ENCODE peak calls at places on chromosomes 7 and 10, in nine cellular contexts. U is CD8-positive, alpha-beta T cell; H is GM20000; C is right atrium auricular region; X is HCT116; Q is progenitor cell of endocrine pancreas; V is GM12865; P is GM23338; M is activated B cell treated with CpG ODN at 0.5 μM for 24 hours. L is an unnamed sample.

GRCh38 chr7:64098-64521 is 128.3 kb upstream of the FAM20C start:
- DNase-seq in C (peak), U (no peak), M (no peak), V (peak), P (peak), X (peak), Q (no peak), H (no peak), L (no peak)

GRCh38 chr10:110446954-110447608 is 50.6 kb upstream of the DUSP5 start:
- DNase-seq in M (no peak), H (no peak), Q (no peak), P (no peak), V (no peak), X (no peak), C (no peak), U (no peak), L (peak)

GRCh38 chr7:19145429-19146201 is 394 bp upstream of the FERD3L start:
- DNase-seq in P (peak), X (no peak), Q (no peak), H (no peak), M (no peak), V (no peak), C (no peak), U (no peak), L (no peak)

GRCh38 chr7:16492513-16493062 is 27.1 kb upstream of the SOSTDC1 start:
- DNase-seq in U (no peak), P (no peak), C (no peak), V (no peak), H (no peak), Q (no peak), X (no peak), M (no peak), L (no peak)

GRCh38 chr10:17041626-17042520 is 87.7 kb downstream of the CUBN start:
- DNase-seq in Q (no peak), U (no peak), V (no peak), M (no peak), H (no peak), X (no peak), P (no peak), C (no peak), L (no peak)

GRCh38 chr7:45574521-45575500 is 643 bp downstream of the ADCY1 start:
- DNase-seq in U (no peak), C (no peak), P (peak), V (peak), X (no peak), H (peak), M (no peak), Q (peak), L (no peak)

GRCh38 chr10:7421519-7421918 is 10.7 kb upstream of the SFMBT2 start:
- DNase-seq in M (no peak), X (no peak), U (no peak), H (no peak), P (no peak), Q (no peak), V (no peak), C (no peak), L (no peak)

GRCh38 chr7:47195641-47196040 is 386.3 kb downstream of the TNS3 start:
- DNase-seq in X (peak), U (no peak), H (no peak), P (peak), Q (no peak), C (no peak), M (no peak), V (no peak), L (no peak)

GRCh38 chr7:112882506-112882905 is 92.3 kb upstream of the TMEM168 start:
- DNase-seq in U (no peak), M (no peak), Q (no peak), V (no peak), X (no peak), H (no peak), C (no peak), P (no peak), L (no peak)

GRCh38 chr7:37037286-37037685 is 313.0 kb upstream of the AOAH start:
- DNase-seq in U (no peak), M (no peak), H (no peak), Q (no peak), P (no peak), X (no peak), V (no peak), C (no peak), L (no peak)

GRCh38 chr7:150939052-150939810 is 38.9 kb downstream of the KCNH2 start:
- DNase-seq in C (no peak), X (no peak), H (no peak), M (no peak), P (no peak), V (no peak), U (no peak), Q (no peak), L (no peak)

GRCh38 chr10:124416733-124417132 is 2.0 kb downstream of the OAT start:
- DNase-seq in X (no peak), U (no peak), V (no peak), C (no peak), H (no peak), M (no peak), P (no peak), Q (no peak), L (no peak)

GRCh38 chr7:147136369-147136768 is 1019.8 kb downstream of the CNTNAP2 start:
- DNase-seq in Q (no peak), X (no peak), P (no peak), M (no peak), V (no peak), H (no peak), C (no peak), U (no peak), L (no peak)

GRCh38 chr10:8044908-8045727 is 9.4 kb upstream of the GATA3 start:
- DNase-seq in U (no peak), V (no peak), Q (no peak), C (no peak), M (no peak), P (peak), X (no peak), H (peak), L (no peak)

GRCh38 chr7:138460649-138461607 is 869 bp downstream of the TRIM24 start:
- DNase-seq in H (peak), X (no peak), M (peak), C (no peak), P (peak), U (peak), V (peak), Q (peak), L (peak)

GRCh38 chr10:58502956-58503355 is 9.7 kb upstream of the BICC1 start:
- DNase-seq in M (no peak), H (no peak), Q (no peak), U (no peak), V (no peak), X (no peak), C (no peak), P (no peak), L (no peak)

GRCh38 chr10:110226926-110227641 is 19.7 kb downstream of the MXI1 start:
- DNase-seq in Q (peak), P (peak), M (peak), U (peak), V (no peak), C (no peak), X (peak), H (peak), L (no peak)

GRCh38 chr10:43395571-43396060 is 13.4 kb downstream of the HNRNPF start:
- DNase-seq in C (no peak), H (no peak), M (no peak), X (no peak), Q (no peak), U (no peak), P (peak), V (peak), L (no peak)

GRCh38 chr7:85287126-85287825 is 100.4 kb upstream of the SEMA3D start:
- DNase-seq in V (no peak), P (no peak), C (no peak), H (no peak), X (no peak), Q (no peak), U (no peak), M (no peak), L (no peak)

GRCh38 chr7:28165971-28166955 is 14.3 kb downstream of the JAZF1 start:
- DNase-seq in X (no peak), U (no peak), Q (no peak), V (no peak), M (no peak), P (no peak), H (no peak), C (no peak), L (no peak)

GRCh38 chr10:70234668-70235447 is 1.6 kb upstream of the PPA1 start:
- DNase-seq in H (no peak), P (no peak), X (no peak), U (no peak), M (no peak), Q (no peak), C (no peak), V (no peak), L (no peak)

GRCh38 chr7:134827889-134828288 is 48.5 kb downstream of the CALD1 start:
- DNase-seq in Q (no peak), X (no peak), U (no peak), P (no peak), M (no peak), H (no peak), C (no peak), V (no peak), L (no peak)

GRCh38 chr7:38723327-38723726 is 92.2 kb upstream of the AMPH start:
- DNase-seq in X (no peak), V (no peak), C (no peak), H (no peak), P (no peak), M (no peak), U (no peak), Q (no peak), L (no peak)

GRCh38 chr7:156050636-156051569 is 238.6 kb upstream of the SHH start:
- DNase-seq in Q (no peak), V (no peak), U (no peak), P (no peak), M (no peak), X (no peak), H (no peak), C (no peak), L (no peak)

GRCh38 chr7:98022531-98022930 is 32.5 kb upstream of the OCM2 start:
- DNase-seq in V (no peak), P (no peak), Q (no peak), H (no peak), U (no peak), M (no peak), C (no peak), X (no peak), L (no peak)

GRCh38 chr10:29411666-29412335 is 122.9 kb downstream of the LYZL1 start:
- DNase-seq in X (no peak), Q (no peak), V (no peak), C (no peak), M (no peak), U (no peak), P (no peak), H (no peak), L (no peak)

GRCh38 chr10:29412452-29413004 is 123.7 kb downstream of the LYZL1 start:
- DNase-seq in M (no peak), P (no peak), H (peak), X (no peak), C (no peak), Q (no peak), V (no peak), U (no peak), L (no peak)

GRCh38 chr10:29408847-29409240 is 120.0 kb downstream of the LYZL1 start:
- DNase-seq in C (no peak), Q (no peak), H (no peak), P (no peak), U (no peak), X (no peak), V (no peak), M (no peak), L (no peak)

GRCh38 chr10:29407280-29407858 is 118.5 kb downstream of the LYZL1 start:
- DNase-seq in P (peak), V (no peak), U (no peak), H (no peak), C (no peak), Q (no peak), X (no peak), M (no peak), L (no peak)

DNA sequence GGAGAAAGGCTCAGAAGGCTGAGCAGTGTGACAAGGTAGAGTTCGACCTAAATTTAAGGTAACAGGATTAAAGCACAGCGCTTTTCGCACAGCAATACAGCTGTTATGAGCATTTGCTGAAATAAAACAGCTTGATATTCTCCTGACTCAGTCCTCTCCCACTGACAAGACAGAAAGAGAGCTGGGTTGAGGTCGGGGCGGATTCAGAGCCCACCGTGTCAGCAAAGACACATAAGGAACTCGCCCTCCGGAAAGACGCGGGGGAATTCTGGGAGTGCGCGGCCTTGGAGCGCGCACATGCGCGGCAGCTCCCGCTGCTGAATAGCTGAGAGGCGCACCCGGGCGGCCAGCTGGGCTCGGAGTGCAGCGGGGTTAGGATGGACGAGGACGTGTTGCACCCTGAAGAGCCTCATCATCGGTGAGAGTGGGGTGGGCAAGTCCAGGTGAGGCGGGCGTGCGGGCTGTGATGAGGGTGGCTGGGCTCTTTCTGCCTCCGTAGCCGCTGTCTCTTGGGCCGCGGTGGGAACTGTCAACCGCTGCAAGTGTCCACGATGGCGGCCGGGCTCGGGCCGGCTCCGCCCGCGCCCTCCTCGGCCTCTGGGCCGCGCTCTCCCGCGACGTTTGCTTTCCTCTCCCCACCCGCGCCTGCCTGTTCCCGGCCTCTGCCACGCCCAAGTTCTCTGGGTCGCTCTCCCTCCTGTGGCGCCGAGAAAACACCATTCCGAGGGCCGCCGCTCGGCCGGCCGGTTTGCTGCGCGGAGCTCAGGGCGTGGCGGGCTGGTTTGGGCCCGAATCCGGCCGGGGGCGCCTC is 120.6 kb downstream of the LYZL1 start:
- DNase-seq in V (peak), H (peak), C (peak), Q (no peak), M (peak), U (peak), X (peak), P (peak), L (peak)
- TF ChIP-seq CTCF in V (no peak), H (no peak), C (no peak), Q (no peak), M (no peak), U (no peak), X (no peak), P (no peak), L (no peak)

DNA sequence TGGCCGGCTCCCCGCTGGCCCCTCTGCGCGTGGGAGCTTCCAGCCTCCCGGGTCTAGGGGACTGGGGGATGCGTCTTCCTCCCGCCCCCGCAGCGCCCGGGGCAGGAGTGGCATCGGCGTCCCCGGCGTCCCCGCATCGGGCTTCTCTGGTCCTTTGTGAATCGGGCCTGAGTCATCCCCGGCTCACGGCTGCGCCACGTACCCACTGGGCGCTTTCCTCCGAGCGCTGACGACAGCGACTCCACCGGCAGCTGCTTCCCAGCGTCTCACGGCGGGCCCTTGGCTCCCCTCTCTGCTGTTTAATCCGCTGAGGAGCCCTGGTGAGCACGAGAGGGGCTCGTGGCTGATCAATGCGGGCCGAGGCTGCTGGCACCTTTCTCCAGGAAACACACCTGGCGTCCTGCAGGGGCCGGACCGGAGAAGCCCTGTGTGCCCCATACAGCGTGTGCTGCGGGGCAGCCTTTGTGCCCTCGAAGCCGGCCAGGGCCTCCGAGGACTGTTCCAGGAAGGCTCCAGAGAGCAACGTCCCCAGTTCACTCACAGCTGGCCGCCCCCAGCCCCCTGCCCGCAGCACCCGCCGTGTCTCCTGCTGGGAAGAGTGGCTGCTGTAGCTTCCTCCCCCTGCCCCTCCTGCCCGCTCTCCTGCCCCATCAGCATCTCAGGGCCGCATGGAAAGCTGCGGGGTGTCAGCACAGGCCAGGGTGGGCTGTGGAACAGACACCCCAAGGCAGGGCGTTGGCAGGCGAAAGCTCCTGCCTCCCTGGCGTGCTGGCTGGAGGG is 95.5 kb upstream of the DIP2C start:
- DNase-seq in M (peak), H (peak), Q (no peak), X (peak), U (no peak), C (peak), P (peak), V (no peak), L (no peak)
- TF ChIP-seq CTCF in M (no peak), H (no peak), Q (no peak), X (peak), U (no peak), C (no peak), P (peak), V (no peak), L (no peak)

GRCh38 chr7:105756402-105756801 is 120.0 kb downstream of the ATXN7L1 start:
- DNase-seq in P (no peak), H (no peak), C (no peak), M (no peak), U (no peak), X (no peak), Q (no peak), V (no peak), L (no peak)

GRCh38 chr7:105764506-105764905 is 111.9 kb downstream of the ATXN7L1 start:
- DNase-seq in U (no peak), V (no peak), H (no peak), X (no peak), Q (no peak), C (no peak), M (no peak), P (no peak), L (no peak)

GRCh38 chr7:105765846-105766245 is 110.6 kb downstream of the ATXN7L1 start:
- DNase-seq in U (no peak), M (no peak), P (no peak), V (no peak), X (no peak), C (no peak), H (no peak), Q (no peak), L (no peak)

GRCh38 chr7:105759670-105760548 is 116.5 kb downstream of the ATXN7L1 start:
- DNase-seq in P (peak), Q (no peak), H (no peak), X (peak), U (no peak), M (no peak), V (peak), C (no peak), L (no peak)

DNA sequence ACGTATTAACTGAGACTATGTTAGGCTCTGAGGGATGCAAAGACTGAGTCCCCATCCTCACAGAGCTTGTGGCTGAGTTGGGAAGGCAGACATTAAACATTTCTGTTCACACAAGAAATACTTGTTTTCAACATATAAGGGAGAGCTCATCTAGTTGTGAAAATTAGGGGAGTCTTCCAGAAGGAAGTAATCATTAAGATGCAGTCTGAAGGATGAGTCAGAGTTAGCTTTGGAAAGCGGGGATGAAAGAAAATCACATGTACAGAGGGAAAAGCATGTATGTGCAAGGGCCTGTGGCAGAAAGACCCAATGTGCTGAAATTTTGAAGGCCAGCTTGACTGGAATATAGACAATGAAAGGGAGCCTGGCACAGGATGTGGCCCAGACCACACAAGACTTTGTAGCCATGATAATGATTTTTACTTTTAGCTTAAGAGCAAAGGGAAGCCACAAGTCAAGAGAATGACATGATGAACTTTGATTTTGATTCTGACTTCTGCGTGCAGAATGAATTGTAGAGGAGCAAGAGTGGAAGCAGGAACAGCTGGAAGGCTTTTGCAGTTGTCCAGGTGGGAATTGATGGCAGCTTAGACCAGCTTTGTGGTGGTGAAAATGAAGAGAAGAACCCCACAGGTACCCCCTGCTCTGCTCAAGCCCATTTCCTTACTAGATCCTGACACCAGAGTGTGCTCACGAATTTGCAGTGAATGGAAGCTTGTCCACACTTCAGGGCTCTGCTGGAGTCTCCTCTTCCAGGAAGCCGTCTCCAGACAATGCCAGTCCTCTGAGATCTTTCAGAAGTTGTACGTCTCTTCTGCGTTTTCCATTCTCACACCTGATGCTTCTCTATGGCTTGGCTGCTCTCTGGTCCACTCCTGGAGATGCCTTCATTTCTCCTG is 115.6 kb downstream of the ATXN7L1 start:
- DNase-seq in C (no peak), U (no peak), H (no peak), X (no peak), V (no peak), Q (no peak), P (no peak), M (no peak), L (no peak)
- TF ChIP-seq CTCF in C (no peak), U (no peak), H (no peak), X (no peak), V (no peak), Q (no peak), P (peak), M (no peak), L (peak)

DNA sequence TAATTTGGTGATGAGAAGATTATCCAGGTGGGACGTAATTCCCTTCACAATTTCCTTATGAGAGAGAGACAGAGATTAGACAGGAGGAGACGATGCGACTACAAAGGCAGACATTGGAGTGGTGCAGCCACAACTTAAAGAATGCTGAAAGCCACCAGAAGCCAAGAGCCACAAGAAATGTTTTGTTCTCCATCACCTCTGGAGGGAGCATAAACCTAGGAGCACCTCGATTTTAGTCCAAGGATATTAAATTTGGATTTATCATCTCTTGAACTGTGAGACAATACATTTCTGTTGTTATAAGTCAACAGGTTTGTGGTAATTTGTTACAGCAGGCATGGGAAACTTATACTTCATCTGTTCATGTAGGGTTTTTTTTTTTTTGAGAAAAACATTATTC is 418.9 kb downstream of the DGKB start:
- DNase-seq in H (no peak), M (no peak), X (no peak), U (no peak), Q (no peak), P (peak), V (no peak), C (no peak), L (no peak)
- TF ChIP-seq CTCF in H (no peak), M (no peak), X (no peak), U (no peak), Q (no peak), P (peak), V (no peak), C (no peak), L (no peak)

DNA sequence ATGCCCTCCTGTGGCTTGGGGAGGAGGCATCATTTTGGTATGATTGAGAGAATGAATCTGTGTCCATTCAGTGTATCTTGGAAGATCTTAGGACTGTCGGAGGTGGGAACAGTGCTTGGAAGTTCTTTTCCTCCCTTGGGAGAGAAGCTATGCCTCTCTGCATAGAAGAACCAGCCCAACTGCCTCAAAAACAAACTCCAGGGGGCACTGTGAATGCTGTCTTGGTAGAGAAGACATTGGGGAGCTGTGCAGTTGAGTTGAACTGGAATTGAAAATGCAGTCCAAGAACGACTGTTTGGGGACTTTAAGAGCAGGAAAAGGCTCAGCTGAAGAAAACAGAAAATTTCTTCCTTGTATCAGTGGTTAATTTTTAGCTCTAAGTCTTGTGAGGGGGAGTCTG is 4.9 kb upstream of the GJD4 start:
- DNase-seq in H (no peak), X (no peak), M (no peak), P (peak), V (no peak), Q (no peak), U (no peak), C (no peak), L (no peak)
- TF ChIP-seq CTCF in H (no peak), X (peak), M (no peak), P (peak), V (no peak), Q (peak), U (no peak), C (no peak), L (no peak)

L was measured in CD14-positive monocyte.